ENCODE peak calls at places on chromosomes 7 and 10, in seven cellular contexts. One of them, this sample, is unnamed.
A peak's percentile ranks its signal among the peaks of the same experiment; 100 is the strongest.

GRCh38 chr7:93327006-93327633 is 95.0 kb downstream of the VPS50 start:
- DNase-seq in brain microvascular endothelial cell: peak; percentile 83
- DNase-seq in fibroblast of gingiva: peak; percentile 82
- DNase-seq in RCC 7860: peak; percentile 89
- DNase-seq in endothelial cell: no peak
- DNase-seq in NCI-H748 treated with DMSO at 0.1 percent for 48 hours: no peak
- DNase-seq in fibroblast of the conjunctiva: peak; percentile 43
- DNase-seq in this sample: no peak

GRCh38 chr10:86388119-86388704 is 21.6 kb upstream of the GRID1 start:
- DNase-seq in brain microvascular endothelial cell: no peak
- DNase-seq in fibroblast of gingiva: no peak
- DNase-seq in fibroblast of the conjunctiva: no peak
- DNase-seq in NCI-H748 treated with DMSO at 0.1 percent for 48 hours: no peak
- DNase-seq in RCC 7860: no peak
- DNase-seq in endothelial cell: no peak
- DNase-seq in this sample: no peak

GRCh38 chr7:54996391-54996790 is 22.4 kb upstream of the EGFR start:
- DNase-seq in brain microvascular endothelial cell: no peak
- DNase-seq in RCC 7860: no peak
- DNase-seq in NCI-H748 treated with DMSO at 0.1 percent for 48 hours: no peak
- DNase-seq in fibroblast of gingiva: no peak
- DNase-seq in endothelial cell: no peak
- DNase-seq in fibroblast of the conjunctiva: no peak
- DNase-seq in this sample: no peak

GRCh38 chr10:35916791-35917190 is 274.7 kb upstream of the FZD8 start:
- DNase-seq in RCC 7860: no peak
- DNase-seq in brain microvascular endothelial cell: no peak
- DNase-seq in fibroblast of gingiva: no peak
- DNase-seq in NCI-H748 treated with DMSO at 0.1 percent for 48 hours: no peak
- DNase-seq in endothelial cell: no peak
- DNase-seq in fibroblast of the conjunctiva: no peak
- DNase-seq in this sample: no peak

GRCh38 chr7:3998060-3998459 is 684.0 kb upstream of the FOXK1 start:
- DNase-seq in endothelial cell: no peak
- DNase-seq in NCI-H748 treated with DMSO at 0.1 percent for 48 hours: no peak
- DNase-seq in fibroblast of the conjunctiva: no peak
- DNase-seq in RCC 7860: no peak
- DNase-seq in brain microvascular endothelial cell: no peak
- DNase-seq in fibroblast of gingiva: peak; percentile 17
- DNase-seq in this sample: no peak

GRCh38 chr7:151940048-151940845 is 16.0 kb upstream of the GALNTL5 start:
- DNase-seq in NCI-H748 treated with DMSO at 0.1 percent for 48 hours: no peak
- DNase-seq in fibroblast of gingiva: peak; percentile 72
- DNase-seq in endothelial cell: no peak
- DNase-seq in fibroblast of the conjunctiva: peak; percentile 59
- DNase-seq in brain microvascular endothelial cell: peak; percentile 68
- DNase-seq in RCC 7860: no peak
- DNase-seq in this sample: no peak

GRCh38 chr7:12389089-12389700 is 14.5 kb downstream of the VWDE start:
- DNase-seq in brain microvascular endothelial cell: peak; percentile 68
- DNase-seq in fibroblast of the conjunctiva: peak; percentile 55
- DNase-seq in endothelial cell: peak; percentile 65
- DNase-seq in NCI-H748 treated with DMSO at 0.1 percent for 48 hours: peak; percentile 41
- DNase-seq in fibroblast of gingiva: peak; percentile 50
- DNase-seq in RCC 7860: peak; percentile 13
- DNase-seq in this sample: peak; percentile 62

GRCh38 chr7:139700505-139701235 is 77.1 kb downstream of the HIPK2 start:
- DNase-seq in NCI-H748 treated with DMSO at 0.1 percent for 48 hours: no peak
- DNase-seq in brain microvascular endothelial cell: no peak
- DNase-seq in fibroblast of the conjunctiva: no peak
- DNase-seq in fibroblast of gingiva: no peak
- DNase-seq in endothelial cell: no peak
- DNase-seq in RCC 7860: no peak
- DNase-seq in this sample: no peak

GRCh38 chr7:133315332-133316040 is 62.6 kb downstream of the EXOC4 start:
- DNase-seq in NCI-H748 treated with DMSO at 0.1 percent for 48 hours: no peak
- DNase-seq in endothelial cell: no peak
- DNase-seq in brain microvascular endothelial cell: no peak
- DNase-seq in fibroblast of the conjunctiva: peak; percentile 9
- DNase-seq in fibroblast of gingiva: peak; percentile 28
- DNase-seq in RCC 7860: no peak
- DNase-seq in this sample: no peak

GRCh38 chr10:30417301-30417700 is 16.7 kb upstream of the MAP3K8 start:
- DNase-seq in RCC 7860: no peak
- DNase-seq in endothelial cell: no peak
- DNase-seq in fibroblast of the conjunctiva: no peak
- DNase-seq in brain microvascular endothelial cell: no peak
- DNase-seq in NCI-H748 treated with DMSO at 0.1 percent for 48 hours: no peak
- DNase-seq in fibroblast of gingiva: no peak
- DNase-seq in this sample: no peak

GRCh38 chr10:116691079-116691398 is 51.3 kb downstream of the HSPA12A start:
- DNase-seq in fibroblast of the conjunctiva: no peak
- DNase-seq in brain microvascular endothelial cell: no peak
- DNase-seq in NCI-H748 treated with DMSO at 0.1 percent for 48 hours: no peak
- DNase-seq in fibroblast of gingiva: no peak
- DNase-seq in RCC 7860: no peak
- DNase-seq in endothelial cell: no peak
- DNase-seq in this sample: no peak

GRCh38 chr10:9845075-9845474 is 1172.6 kb upstream of the CELF2 start:
- DNase-seq in brain microvascular endothelial cell: no peak
- DNase-seq in NCI-H748 treated with DMSO at 0.1 percent for 48 hours: no peak
- DNase-seq in fibroblast of the conjunctiva: no peak
- DNase-seq in endothelial cell: no peak
- DNase-seq in RCC 7860: no peak
- DNase-seq in fibroblast of gingiva: no peak
- DNase-seq in this sample: no peak

GRCh38 chr7:99375070-99375807 is 709 bp downstream of the ARPC1B start:
- DNase-seq in fibroblast of gingiva: peak; percentile 76
- DNase-seq in endothelial cell: peak; percentile 58
- DNase-seq in RCC 7860: peak; percentile 74
- DNase-seq in fibroblast of the conjunctiva: peak; percentile 62
- DNase-seq in brain microvascular endothelial cell: peak; percentile 33
- DNase-seq in NCI-H748 treated with DMSO at 0.1 percent for 48 hours: peak; percentile 13
- DNase-seq in this sample: peak; percentile 68

GRCh38 chr10:72261323-72262018 is 12.3 kb upstream of the DDIT4 start:
- DNase-seq in NCI-H748 treated with DMSO at 0.1 percent for 48 hours: no peak
- DNase-seq in endothelial cell: peak; percentile 19
- DNase-seq in fibroblast of the conjunctiva: no peak
- DNase-seq in brain microvascular endothelial cell: no peak
- DNase-seq in RCC 7860: no peak
- DNase-seq in fibroblast of gingiva: no peak
- DNase-seq in this sample: no peak

GRCh38 chr10:52540479-52540984 is 226.5 kb downstream of the DKK1 start:
- DNase-seq in brain microvascular endothelial cell: no peak
- DNase-seq in RCC 7860: no peak
- DNase-seq in endothelial cell: no peak
- DNase-seq in fibroblast of gingiva: no peak
- DNase-seq in fibroblast of the conjunctiva: no peak
- DNase-seq in NCI-H748 treated with DMSO at 0.1 percent for 48 hours: no peak
- DNase-seq in this sample: no peak

GRCh38 chr7:156475666-156476065 is 164.9 kb upstream of the RNF32 start:
- DNase-seq in NCI-H748 treated with DMSO at 0.1 percent for 48 hours: no peak
- DNase-seq in RCC 7860: peak; percentile 77
- DNase-seq in fibroblast of gingiva: peak; percentile 59
- DNase-seq in endothelial cell: no peak
- DNase-seq in fibroblast of the conjunctiva: peak; percentile 9
- DNase-seq in brain microvascular endothelial cell: peak; percentile 74
- DNase-seq in this sample: no peak

GRCh38 chr10:33381897-33382578 is 47.6 kb upstream of the NRP1 start:
- DNase-seq in NCI-H748 treated with DMSO at 0.1 percent for 48 hours: no peak
- DNase-seq in endothelial cell: no peak
- DNase-seq in RCC 7860: no peak
- DNase-seq in fibroblast of the conjunctiva: peak; percentile 94
- DNase-seq in fibroblast of gingiva: peak; percentile 99
- DNase-seq in brain microvascular endothelial cell: no peak
- DNase-seq in this sample: no peak

GRCh38 chr7:4269746-4270145 is 412.3 kb upstream of the FOXK1 start:
- DNase-seq in NCI-H748 treated with DMSO at 0.1 percent for 48 hours: no peak
- DNase-seq in fibroblast of the conjunctiva: no peak
- DNase-seq in RCC 7860: no peak
- DNase-seq in endothelial cell: no peak
- DNase-seq in fibroblast of gingiva: no peak
- DNase-seq in brain microvascular endothelial cell: no peak
- DNase-seq in this sample: no peak

GRCh38 chr10:79159785-79160184 is 91.0 kb downstream of the ZMIZ1 start:
- DNase-seq in NCI-H748 treated with DMSO at 0.1 percent for 48 hours: no peak
- DNase-seq in RCC 7860: no peak
- DNase-seq in fibroblast of the conjunctiva: no peak
- DNase-seq in fibroblast of gingiva: peak; percentile 40
- DNase-seq in brain microvascular endothelial cell: peak; percentile 57
- DNase-seq in endothelial cell: no peak
- DNase-seq in this sample: no peak

GRCh38 chr7:30470163-30470770 is 8.3 kb downstream of the NOD1 start:
- DNase-seq in NCI-H748 treated with DMSO at 0.1 percent for 48 hours: no peak
- DNase-seq in fibroblast of the conjunctiva: no peak
- DNase-seq in endothelial cell: no peak
- DNase-seq in fibroblast of gingiva: peak; percentile 39
- DNase-seq in RCC 7860: no peak
- DNase-seq in brain microvascular endothelial cell: peak; percentile 43
- DNase-seq in this sample: no peak

GRCh38 chr7:114527589-114527988 is 113.0 kb downstream of the FOXP2 start:
- DNase-seq in fibroblast of the conjunctiva: no peak
- DNase-seq in endothelial cell: no peak
- DNase-seq in fibroblast of gingiva: no peak
- DNase-seq in brain microvascular endothelial cell: no peak
- DNase-seq in RCC 7860: no peak
- DNase-seq in NCI-H748 treated with DMSO at 0.1 percent for 48 hours: no peak
- DNase-seq in this sample: no peak

GRCh38 chr10:129956902-129957673 is 7.0 kb downstream of the EBF3 start:
- DNase-seq in endothelial cell: no peak
- DNase-seq in RCC 7860: no peak
- DNase-seq in fibroblast of gingiva: no peak
- DNase-seq in NCI-H748 treated with DMSO at 0.1 percent for 48 hours: peak; percentile 47
- DNase-seq in fibroblast of the conjunctiva: no peak
- DNase-seq in brain microvascular endothelial cell: no peak
- DNase-seq in this sample: no peak

GRCh38 chr10:128549192-128549591 is 423.0 kb upstream of the MKI67 start:
- DNase-seq in NCI-H748 treated with DMSO at 0.1 percent for 48 hours: no peak
- DNase-seq in RCC 7860: no peak
- DNase-seq in fibroblast of the conjunctiva: no peak
- DNase-seq in brain microvascular endothelial cell: no peak
- DNase-seq in endothelial cell: no peak
- DNase-seq in fibroblast of gingiva: no peak
- DNase-seq in this sample: no peak

GRCh38 chr10:133218891-133219290 is 11.1 kb upstream of the UTF1 start:
- DNase-seq in fibroblast of gingiva: no peak
- DNase-seq in fibroblast of the conjunctiva: no peak
- DNase-seq in NCI-H748 treated with DMSO at 0.1 percent for 48 hours: no peak
- DNase-seq in endothelial cell: no peak
- DNase-seq in brain microvascular endothelial cell: no peak
- DNase-seq in RCC 7860: no peak
- DNase-seq in this sample: no peak

GRCh38 chr7:51428226-51428887 is 111.7 kb upstream of the COBL start:
- DNase-seq in fibroblast of gingiva: no peak
- DNase-seq in brain microvascular endothelial cell: peak; percentile 11
- DNase-seq in fibroblast of the conjunctiva: no peak
- DNase-seq in endothelial cell: peak; percentile 29
- DNase-seq in RCC 7860: no peak
- DNase-seq in NCI-H748 treated with DMSO at 0.1 percent for 48 hours: peak; percentile 15
- DNase-seq in this sample: no peak

GRCh38 chr7:130309986-130310385 is 17.0 kb downstream of the CPA4 start:
- DNase-seq in fibroblast of gingiva: no peak
- DNase-seq in RCC 7860: no peak
- DNase-seq in fibroblast of the conjunctiva: no peak
- DNase-seq in NCI-H748 treated with DMSO at 0.1 percent for 48 hours: no peak
- DNase-seq in brain microvascular endothelial cell: no peak
- DNase-seq in endothelial cell: no peak
- DNase-seq in this sample: no peak

GRCh38 chr10:96636546-96636945 is 49.7 kb upstream of the TM9SF3 start:
- DNase-seq in RCC 7860: no peak
- DNase-seq in fibroblast of gingiva: no peak
- DNase-seq in endothelial cell: no peak
- DNase-seq in fibroblast of the conjunctiva: no peak
- DNase-seq in brain microvascular endothelial cell: no peak
- DNase-seq in NCI-H748 treated with DMSO at 0.1 percent for 48 hours: no peak
- DNase-seq in this sample: no peak

GRCh38 chr10:73991846-73992245 is 6.1 kb upstream of the VCL start:
- DNase-seq in endothelial cell: no peak
- DNase-seq in fibroblast of gingiva: no peak
- DNase-seq in NCI-H748 treated with DMSO at 0.1 percent for 48 hours: no peak
- DNase-seq in RCC 7860: no peak
- DNase-seq in brain microvascular endothelial cell: no peak
- DNase-seq in fibroblast of the conjunctiva: no peak
- DNase-seq in this sample: no peak

GRCh38 chr7:51220226-51220625 is 96.4 kb downstream of the COBL start:
- DNase-seq in endothelial cell: no peak
- DNase-seq in NCI-H748 treated with DMSO at 0.1 percent for 48 hours: no peak
- DNase-seq in brain microvascular endothelial cell: no peak
- DNase-seq in fibroblast of the conjunctiva: no peak
- DNase-seq in fibroblast of gingiva: no peak
- DNase-seq in RCC 7860: no peak
- DNase-seq in this sample: no peak

GRCh38 chr10:48653944-48654698 is 30.6 kb upstream of the WDFY4 start:
- DNase-seq in fibroblast of the conjunctiva: no peak
- DNase-seq in RCC 7860: no peak
- DNase-seq in brain microvascular endothelial cell: no peak
- DNase-seq in endothelial cell: no peak
- DNase-seq in NCI-H748 treated with DMSO at 0.1 percent for 48 hours: no peak
- DNase-seq in fibroblast of gingiva: no peak
- DNase-seq in this sample: no peak

GRCh38 chr7:44265733-44266132 is 59.7 kb downstream of the CAMK2B start:
- DNase-seq in NCI-H748 treated with DMSO at 0.1 percent for 48 hours: no peak
- DNase-seq in RCC 7860: no peak
- DNase-seq in brain microvascular endothelial cell: no peak
- DNase-seq in fibroblast of gingiva: no peak
- DNase-seq in fibroblast of the conjunctiva: no peak
- DNase-seq in endothelial cell: no peak
- DNase-seq in this sample: no peak

GRCh38 chr7:2008101-2008935 is 224.4 kb downstream of the MAD1L1 start:
- DNase-seq in fibroblast of gingiva: no peak
- DNase-seq in RCC 7860: no peak
- DNase-seq in NCI-H748 treated with DMSO at 0.1 percent for 48 hours: no peak
- DNase-seq in fibroblast of the conjunctiva: no peak
- DNase-seq in brain microvascular endothelial cell: no peak
- DNase-seq in endothelial cell: no peak
- DNase-seq in this sample: no peak

GRCh38 chr7:121547341-121548092 is 151.4 kb upstream of the FAM3C start:
- DNase-seq in endothelial cell: no peak
- DNase-seq in RCC 7860: peak; percentile 70
- DNase-seq in NCI-H748 treated with DMSO at 0.1 percent for 48 hours: peak; percentile 86
- DNase-seq in fibroblast of gingiva: peak; percentile 65
- DNase-seq in brain microvascular endothelial cell: peak; percentile 40
- DNase-seq in fibroblast of the conjunctiva: peak; percentile 67
- DNase-seq in this sample: peak; percentile 53

GRCh38 chr7:98217623-98218582 is 6.7 kb downstream of the BHLHA15 start:
- DNase-seq in brain microvascular endothelial cell: no peak
- DNase-seq in endothelial cell: peak; percentile 34
- DNase-seq in NCI-H748 treated with DMSO at 0.1 percent for 48 hours: no peak
- DNase-seq in fibroblast of gingiva: no peak
- DNase-seq in fibroblast of the conjunctiva: no peak
- DNase-seq in RCC 7860: no peak
- DNase-seq in this sample: no peak

GRCh38 chr10:129900825-129901224 is 63.2 kb downstream of the EBF3 start:
- DNase-seq in endothelial cell: no peak
- DNase-seq in fibroblast of gingiva: no peak
- DNase-seq in brain microvascular endothelial cell: no peak
- DNase-seq in NCI-H748 treated with DMSO at 0.1 percent for 48 hours: no peak
- DNase-seq in RCC 7860: no peak
- DNase-seq in fibroblast of the conjunctiva: no peak
- DNase-seq in this sample: no peak